ENCODE peak calls at places on chromosome 4, in seven cellular contexts. Q is GM23338; L is AG08396; D is stimulated activated CD4-positive, alpha-beta T cell treated with anti-CD3 and anti-CD28 coated beads, Interleukin-12 subunit alpha, Interleukin-12 subunit beta, amount 100 ng/mL, for 4 hours; K is activated CD8-positive, alpha-beta T cell treated with anti-CD3 and anti-CD28 coated beads for 36 hours; T is brain microvascular endothelial cell; X is NCI-H1092 treated with DMSO at 0.1 percent for 48 hours. R is an unnamed sample.

GRCh38 chr4:103306870-103307345 is 108.8 kb upstream of the CENPE start:
- DNase-seq in T (no peak), L (no peak), Q (peak), K (no peak), D (no peak), X (no peak), R (peak)

GRCh38 chr4:98845960-98846359 is 83.0 kb downstream of the EIF4E start:
- DNase-seq in K (no peak), X (no peak), D (no peak), T (no peak), Q (no peak), L (no peak), R (no peak)

GRCh38 chr4:155392486-155393184 is 15.9 kb upstream of the MAP9 start:
- DNase-seq in T (peak), L (peak), X (no peak), K (no peak), D (no peak), Q (no peak), R (no peak)

GRCh38 chr4:47933798-47934197 is 19.4 kb upstream of the NFXL1 start:
- DNase-seq in D (no peak), T (no peak), Q (peak), K (no peak), L (peak), X (peak), R (no peak)

GRCh38 chr4:133131829-133132485 is 17.1 kb upstream of the PCDH10 start:
- DNase-seq in L (no peak), D (no peak), X (no peak), Q (peak), T (no peak), K (no peak), R (no peak)

GRCh38 chr4:101950258-101950979 is 159.9 kb downstream of the BANK1 start:
- DNase-seq in D (no peak), Q (peak), L (no peak), T (no peak), K (no peak), X (no peak), R (no peak)

GRCh38 chr4:6463311-6464289 is 8.8 kb downstream of the PPP2R2C start:
- DNase-seq in X (no peak), T (no peak), D (no peak), K (no peak), Q (no peak), L (no peak), R (no peak)

GRCh38 chr4:64158648-64159326 is 250.5 kb downstream of the TECRL start:
- DNase-seq in L (peak), X (peak), Q (peak), T (peak), D (peak), K (peak), R (peak)

GRCh38 chr4:153131478-153132069 is 72.7 kb upstream of the TRIM2 start:
- DNase-seq in T (no peak), D (no peak), Q (peak), L (no peak), X (no peak), K (no peak), R (no peak)

R was measured in LNCaP clone FGC.